ENCODE peak calls at places on chromosomes 2 and 18, in nine cellular contexts. G, M, I, B, K, Q, N, W and F are unnamed samples.

GRCh38 chr2:181172676-181173075 is 192.3 kb downstream of the UBE2E3 start:
- DNase-seq in G (peak), M (no peak), I (no peak), B (no peak), K (no peak), Q (no peak), N (no peak), W (no peak), F (no peak)

GRCh38 chr2:219782999-219783398 is 155.6 kb downstream of the SLC4A3 start:
- DNase-seq in G (no peak), M (no peak), I (no peak), B (no peak), K (no peak), Q (no peak), N (no peak), W (no peak), F (no peak)

GRCh38 chr2:187545238-187545751 is 8.9 kb downstream of the TFPI start:
- DNase-seq in G (peak), M (no peak), I (no peak), B (peak), K (no peak), Q (peak), N (no peak), W (no peak), F (no peak)

GRCh38 chr2:191927319-191927867 is 80.5 kb upstream of the CAVIN2 start:
- DNase-seq in G (peak), M (peak), I (no peak), B (peak), K (peak), Q (peak), N (peak), W (peak), F (peak)

GRCh38 chr2:171541202-171541884 is 19.1 kb downstream of the CYBRD1 start:
- DNase-seq in G (no peak), M (peak), I (peak), B (no peak), K (no peak), Q (peak), N (no peak), W (no peak), F (no peak)

GRCh38 chr2:26088038-26088643 is 54.3 kb downstream of the RAB10 start:
- DNase-seq in G (peak), M (peak), I (peak), B (peak), K (peak), Q (peak), N (peak), W (peak), F (no peak)

GRCh38 chr18:62637807-62638687 is 77.3 kb upstream of the PHLPP1 start:
- DNase-seq in G (no peak), M (peak), I (peak), B (peak), K (no peak), Q (peak), N (no peak), W (peak), F (no peak)

GRCh38 chr2:177467646-177468045 is 75.1 kb downstream of the AGPS start:
- DNase-seq in G (peak), M (no peak), I (no peak), B (peak), K (peak), Q (no peak), N (peak), W (peak), F (no peak)

GRCh38 chr2:31138037-31138962 is at the start of gene GALNT14:
- DNase-seq in G (peak), M (no peak), I (no peak), B (peak), K (peak), Q (peak), N (peak), W (peak), F (no peak)

GRCh38 chr2:179344970-179345369 is 80.3 kb upstream of the SESTD1 start:
- DNase-seq in G (no peak), M (no peak), I (no peak), B (peak), K (no peak), Q (no peak), N (no peak), W (no peak), F (no peak)

GRCh38 chr2:107822302-107822701 is 4.4 kb upstream of the RGPD4 start:
- DNase-seq in G (no peak), M (no peak), I (no peak), B (no peak), K (no peak), Q (no peak), N (no peak), W (no peak), F (no peak)

GRCh38 chr2:111054791-111055627 is 65.7 kb upstream of the BCL2L11 start:
- DNase-seq in G (no peak), M (no peak), I (no peak), B (peak), K (peak), Q (no peak), N (no peak), W (no peak), F (no peak)

GRCh38 chr18:68147728-68148127 is 567.2 kb downstream of the TMX3 start:
- DNase-seq in G (peak), M (no peak), I (no peak), B (peak), K (no peak), Q (no peak), N (no peak), W (no peak), F (no peak)

GRCh38 chr2:46923011-46923669 is 7.5 kb upstream of the MCFD2 start:
- DNase-seq in G (peak), M (no peak), I (no peak), B (peak), K (no peak), Q (peak), N (no peak), W (peak), F (no peak)

GRCh38 chr2:169961911-169962310 is 134.7 kb downstream of the UBR3 start:
- DNase-seq in G (peak), M (no peak), I (no peak), B (peak), K (peak), Q (no peak), N (peak), W (peak), F (no peak)

GRCh38 chr18:42536442-42536841 is 579.0 kb downstream of the RIT2 start:
- DNase-seq in G (no peak), M (no peak), I (no peak), B (no peak), K (no peak), Q (no peak), N (no peak), W (no peak), F (no peak)

GRCh38 chr2:89763254-89763580 is 1071.7 kb downstream of the RPIA start:
- DNase-seq in G (no peak), M (no peak), I (peak), B (no peak), K (no peak), Q (peak), N (no peak), W (no peak), F (no peak)

GRCh38 chr2:44245068-44245861 is 30.0 kb upstream of the SLC3A1 start:
- DNase-seq in G (no peak), M (no peak), I (no peak), B (peak), K (no peak), Q (peak), N (no peak), W (peak), F (no peak)

GRCh38 chr2:118853647-118854367 is 6.4 kb upstream of the EN1 start:
- DNase-seq in G (no peak), M (no peak), I (no peak), B (no peak), K (no peak), Q (no peak), N (no peak), W (no peak), F (no peak)

GRCh38 chr2:23042176-23042909 is 342.6 kb upstream of the KLHL29 start:
- DNase-seq in G (no peak), M (no peak), I (no peak), B (no peak), K (peak), Q (no peak), N (peak), W (no peak), F (peak)

GRCh38 chr2:216537366-216537765 is 38.7 kb downstream of the RPL37A start:
- DNase-seq in G (no peak), M (no peak), I (no peak), B (no peak), K (no peak), Q (no peak), N (no peak), W (no peak), F (no peak)

GRCh38 chr18:25262920-25263319 is 89.0 kb downstream of the ZNF521 start:
- DNase-seq in G (peak), M (no peak), I (no peak), B (peak), K (peak), Q (no peak), N (peak), W (peak), F (no peak)

GRCh38 chr2:111121028-111121872 is 536 bp downstream of the BCL2L11 start:
- DNase-seq in G (peak), M (peak), I (peak), B (no peak), K (peak), Q (peak), N (peak), W (peak), F (no peak)

GRCh38 chr2:240999001-240999791 is 778 bp downstream of the SNED1 start:
- DNase-seq in G (peak), M (no peak), I (no peak), B (no peak), K (peak), Q (no peak), N (peak), W (no peak), F (no peak)

GRCh38 chr2:205119141-205119540 is 563.2 kb upstream of the NRP2 start:
- DNase-seq in G (no peak), M (no peak), I (no peak), B (peak), K (no peak), Q (no peak), N (no peak), W (no peak), F (no peak)

GRCh38 chr2:46615555-46616487 is 136.5 kb downstream of the TMEM247 start:
- DNase-seq in G (peak), M (peak), I (peak), B (peak), K (peak), Q (peak), N (peak), W (peak), F (no peak)

GRCh38 chr2:146734042-146734715 is 1110.7 kb upstream of the ACVR2A start:
- DNase-seq in G (peak), M (peak), I (peak), B (peak), K (peak), Q (peak), N (peak), W (peak), F (no peak)

GRCh38 chr18:43181711-43182110 is 66.2 kb upstream of the RIT2 start:
- DNase-seq in G (no peak), M (no peak), I (peak), B (no peak), K (no peak), Q (no peak), N (no peak), W (no peak), F (no peak)

GRCh38 chr2:151043484-151043883 is 218.2 kb downstream of the RBM43 start:
- DNase-seq in G (peak), M (no peak), I (no peak), B (peak), K (no peak), Q (no peak), N (no peak), W (peak), F (no peak)

GRCh38 chr2:43898134-43898957 is 59.6 kb downstream of the ABCG8 start:
- DNase-seq in G (no peak), M (no peak), I (no peak), B (peak), K (no peak), Q (peak), N (no peak), W (no peak), F (no peak)

GRCh38 chr2:145344076-145344724 is 824.3 kb upstream of the ZEB2 start:
- DNase-seq in G (peak), M (no peak), I (no peak), B (peak), K (peak), Q (no peak), N (peak), W (peak), F (no peak)

GRCh38 chr18:8389391-8390340 is 219.6 kb upstream of the RAB12 start:
- DNase-seq in G (peak), M (peak), I (peak), B (peak), K (peak), Q (peak), N (peak), W (peak), F (no peak)

GRCh38 chr2:119483896-119484718 is 40.2 kb downstream of the SCTR start:
- DNase-seq in G (no peak), M (no peak), I (no peak), B (no peak), K (peak), Q (no peak), N (no peak), W (no peak), F (no peak)

GRCh38 chr2:231662811-231663457 is 45.4 kb upstream of the PTMA start:
- DNase-seq in G (no peak), M (no peak), I (no peak), B (no peak), K (no peak), Q (no peak), N (no peak), W (no peak), F (no peak)

GRCh38 chr2:119671011-119671410 is 8.0 kb upstream of the TMEM177 start:
- DNase-seq in G (no peak), M (no peak), I (no peak), B (no peak), K (no peak), Q (no peak), N (no peak), W (no peak), F (no peak)

GRCh38 chr18:10020176-10020575 is 106.4 kb downstream of the VAPA start:
- DNase-seq in G (peak), M (no peak), I (no peak), B (peak), K (no peak), Q (no peak), N (no peak), W (peak), F (no peak)

GRCh38 chr2:120175000-120175581 is 48.1 kb downstream of the TMEM185B start:
- DNase-seq in G (peak), M (peak), I (peak), B (peak), K (peak), Q (peak), N (peak), W (peak), F (no peak)